ENCODE peak calls at places on chromosome 1, in nine cellular contexts. D is dorsolateral prefrontal cortex, A is neural progenitor cell, L is A549, X is psoas muscle, N is thoracic aorta, K is tibial artery, H is upper lobe of left lung, G is tibial nerve. C is an unnamed sample.

GRCh38 chr1:65209005-65209885 is 61.2 kb downstream of the AK4 start:
- DNase-seq in X (no peak), L (peak), G (no peak), H (no peak), D (no peak), N (no peak), K (no peak), A (peak), C (peak)

GRCh38 chr1:112508242-112509004 is at the start of gene WNT2B:
- DNase-seq in D (peak), H (no peak), G (no peak), K (no peak), X (no peak), L (no peak), N (no peak), A (peak), C (no peak)

GRCh38 chr1:158185770-158186705 is 5.3 kb downstream of the CD1D start:
- DNase-seq in H (no peak), D (no peak), L (no peak), A (no peak), K (no peak), G (no peak), N (no peak), X (no peak), C (no peak)

GRCh38 chr1:5651027-5651410 is 341.2 kb downstream of the NPHP4 start:
- DNase-seq in N (no peak), G (no peak), L (no peak), A (no peak), H (no peak), X (no peak), D (no peak), K (no peak), C (no peak)

GRCh38 chr1:76950306-76950705 is 83.0 kb downstream of the ST6GALNAC5 start:
- DNase-seq in A (no peak), L (no peak), G (no peak), N (no peak), X (no peak), D (no peak), H (no peak), K (no peak), C (no peak)

GRCh38 chr1:45205000-45205909 is 1.1 kb downstream of the ZSWIM5 start:
- DNase-seq in D (no peak), G (peak), K (peak), N (no peak), A (peak), L (peak), H (peak), X (no peak), C (peak)

GRCh38 chr1:226108935-226109828 is 46.7 kb downstream of the H3-3A start:
- DNase-seq in N (no peak), K (peak), L (no peak), G (no peak), D (no peak), X (no peak), H (peak), A (no peak), C (peak)

GRCh38 chr1:169731446-169731845 is 2.4 kb downstream of the SELE start:
- DNase-seq in L (no peak), A (no peak), G (no peak), K (no peak), D (no peak), X (no peak), N (no peak), H (no peak), C (no peak)

GRCh38 chr1:958823-959729 is at the start of gene NOC2L:
- DNase-seq in K (peak), L (peak), H (peak), A (peak), D (peak), G (peak), X (peak), N (peak), C (peak)

GRCh38 chr1:169571450-169571849 is 14.8 kb downstream of the F5 start:
- DNase-seq in X (no peak), D (no peak), L (no peak), A (no peak), N (no peak), G (no peak), K (no peak), H (no peak), C (no peak)

GRCh38 chr1:8437286-8437685 is 119.4 kb downstream of the SLC45A1 start:
- DNase-seq in G (no peak), H (no peak), K (no peak), N (no peak), A (no peak), X (no peak), L (no peak), D (no peak), C (no peak)

DNA sequence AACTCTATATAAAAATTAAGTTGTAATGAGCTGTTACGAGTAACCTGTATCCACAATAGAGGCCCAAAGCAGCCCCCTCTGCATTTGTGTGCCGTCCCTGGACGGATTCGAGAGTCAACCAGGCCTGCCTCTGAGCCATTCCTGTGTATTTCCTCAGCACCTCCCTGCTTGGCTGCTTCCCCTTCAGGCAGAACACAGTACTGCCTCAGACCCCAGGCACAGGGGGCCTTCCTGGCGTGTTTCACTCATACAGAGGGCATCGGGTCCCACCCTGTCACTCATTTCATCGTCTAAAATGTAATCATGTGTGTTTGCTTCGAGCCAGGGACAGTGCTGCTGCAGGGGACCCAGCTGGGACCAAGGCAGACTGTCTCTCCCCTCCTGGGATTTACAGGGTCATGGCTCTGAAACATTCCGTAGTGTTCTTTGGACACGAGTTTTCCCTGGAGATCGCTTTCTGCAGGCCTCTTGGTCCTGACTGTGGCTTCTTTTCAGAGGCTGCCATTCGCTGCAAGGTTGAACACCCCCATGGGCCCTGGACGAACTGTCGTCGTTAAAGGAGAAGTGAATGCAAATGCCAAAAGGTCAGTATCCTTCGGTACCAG is 19.4 kb downstream of the LGALS8 start:
- DNase-seq in G (no peak), L (peak), K (no peak), A (peak), D (no peak), N (no peak), X (no peak), H (no peak), C (no peak)
- TF ChIP-seq CTCF in G (no peak), L (no peak), K (peak), A (peak), D (no peak), N (no peak), X (no peak), H (no peak), C (peak)

DNA sequence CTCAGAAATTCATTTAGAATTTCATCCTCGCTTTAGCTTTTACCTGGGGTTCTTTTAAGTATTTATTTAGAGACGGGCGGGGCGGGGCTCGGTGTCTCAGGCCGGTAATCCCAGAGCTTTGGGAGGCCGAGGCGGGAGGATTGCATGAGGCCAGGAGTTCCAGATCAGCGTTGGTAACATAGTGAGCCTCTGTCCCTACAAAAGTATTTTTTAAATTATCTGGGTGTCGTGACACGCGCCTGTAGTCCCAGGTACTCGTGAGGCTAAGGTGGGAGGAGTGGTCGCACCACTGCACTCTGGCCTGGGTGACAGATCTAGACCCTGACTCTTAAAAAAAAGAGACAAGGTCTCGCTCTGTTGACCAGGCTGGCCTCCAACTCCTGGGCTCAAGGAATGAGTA is 942 bp upstream of the RSBN1 start:
- DNase-seq in H (no peak), N (no peak), X (no peak), G (no peak), D (no peak), L (no peak), K (no peak), A (no peak), C (no peak)
- H3K4me3 ChIP-seq in H (no peak), N (peak), X (peak), G (no peak), D (no peak), L (no peak), K (no peak), A (no peak), C (no peak)

GRCh38 chr1:3821934-3822307 is 25.6 kb upstream of the LRRC47 start:
- DNase-seq in H (no peak), A (no peak), G (no peak), N (no peak), L (no peak), X (no peak), K (peak), D (no peak), C (no peak)

GRCh38 chr1:3824650-3825049 is 28.4 kb upstream of the LRRC47 start:
- DNase-seq in N (no peak), H (no peak), K (peak), G (no peak), X (no peak), L (no peak), A (no peak), D (no peak), C (no peak)

GRCh38 chr1:3831689-3832088 is 25.3 kb downstream of the CEP104 start:
- DNase-seq in X (no peak), L (no peak), A (no peak), K (no peak), D (no peak), G (no peak), H (no peak), N (no peak), C (peak)

GRCh38 chr1:3822421-3822820 is 26.1 kb upstream of the LRRC47 start:
- DNase-seq in K (peak), H (no peak), L (no peak), G (no peak), X (no peak), N (no peak), A (no peak), D (no peak), C (no peak)

GRCh38 chr1:3827813-3828307 is 29.2 kb downstream of the CEP104 start:
- DNase-seq in G (no peak), N (no peak), X (no peak), A (peak), D (peak), H (no peak), L (no peak), K (peak), C (no peak)
- TF ChIP-seq CTCF in G (no peak), N (no peak), X (no peak), A (peak), D (peak), H (no peak), L (no peak), K (no peak), C (no peak)

GRCh38 chr1:52632732-52633290 is at the start of gene SHISAL2A:
- DNase-seq in L (no peak), G (no peak), D (no peak), X (peak), N (no peak), H (peak), A (peak), K (no peak), C (no peak)
- H3K4me3 ChIP-seq in L (peak), G (peak), D (peak), X (peak), N (peak), H (peak), A (peak), K (peak), C (peak)

GRCh38 chr1:227304665-227305064 is 13.6 kb downstream of the CDC42BPA start:
- DNase-seq in L (no peak), A (no peak), D (no peak), N (no peak), H (no peak), G (no peak), X (no peak), K (no peak), C (no peak)

GRCh38 chr1:227303662-227304061 is 14.6 kb downstream of the CDC42BPA start:
- DNase-seq in K (no peak), N (no peak), H (no peak), D (no peak), X (no peak), G (no peak), L (no peak), A (no peak), C (no peak)

GRCh38 chr1:227308367-227309336 is 9.6 kb downstream of the CDC42BPA start:
- DNase-seq in N (no peak), G (no peak), X (no peak), D (no peak), L (no peak), A (no peak), K (no peak), H (no peak), C (no peak)

GRCh38 chr1:227306689-227307088 is 11.6 kb downstream of the CDC42BPA start:
- DNase-seq in K (no peak), A (no peak), H (no peak), G (no peak), N (no peak), D (no peak), X (no peak), L (no peak), C (no peak)

GRCh38 chr1:227305894-227306626 is 12.2 kb downstream of the CDC42BPA start:
- DNase-seq in H (no peak), A (no peak), X (no peak), L (no peak), G (no peak), K (no peak), D (no peak), N (no peak), C (no peak)
- TF ChIP-seq CTCF in H (no peak), A (no peak), X (no peak), L (no peak), G (no peak), K (no peak), D (no peak), N (no peak), C (no peak)

GRCh38 chr1:205442051-205442721 is 13.7 kb downstream of the BLACAT1 start:
- DNase-seq in N (no peak), D (no peak), A (peak), G (no peak), H (peak), L (no peak), K (peak), X (no peak), C (no peak)

GRCh38 chr1:205440121-205440475 is 15.7 kb downstream of the BLACAT1 start:
- DNase-seq in H (no peak), D (no peak), X (no peak), G (no peak), L (no peak), N (no peak), A (no peak), K (no peak), C (no peak)

GRCh38 chr1:205441318-205441633 is 14.6 kb downstream of the BLACAT1 start:
- DNase-seq in G (no peak), N (no peak), L (no peak), D (no peak), A (no peak), H (no peak), K (no peak), X (no peak), C (no peak)

GRCh38 chr1:205440476-205441317 is 15.1 kb downstream of the BLACAT1 start:
- DNase-seq in A (peak), X (no peak), D (no peak), K (peak), N (no peak), H (peak), L (peak), G (no peak), C (no peak)

DNA sequence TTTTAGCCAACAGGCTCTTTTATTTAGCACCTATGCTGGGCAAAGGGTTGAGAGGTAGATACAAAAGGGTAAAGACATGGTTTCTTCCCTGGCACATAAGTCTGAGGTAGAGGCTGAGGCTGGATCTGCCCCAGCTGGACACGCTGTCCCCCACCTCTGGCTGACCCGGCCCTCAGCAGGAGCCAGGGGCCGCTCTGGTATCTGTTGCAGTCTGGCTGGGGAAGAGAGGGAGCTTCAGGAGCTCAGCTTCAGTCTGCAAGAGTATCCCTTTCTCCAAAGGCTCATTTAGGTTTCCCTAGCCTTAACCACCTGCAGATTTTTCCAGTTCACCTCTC is 14.2 kb downstream of the BLACAT1 start:
- DNase-seq in L (no peak), K (no peak), N (no peak), D (no peak), X (no peak), H (no peak), A (no peak), G (no peak), C (no peak)
- H3K4me3 ChIP-seq in L (no peak), K (no peak), N (no peak), D (no peak), X (no peak), H (no peak), A (peak), G (no peak), C (no peak)

DNA sequence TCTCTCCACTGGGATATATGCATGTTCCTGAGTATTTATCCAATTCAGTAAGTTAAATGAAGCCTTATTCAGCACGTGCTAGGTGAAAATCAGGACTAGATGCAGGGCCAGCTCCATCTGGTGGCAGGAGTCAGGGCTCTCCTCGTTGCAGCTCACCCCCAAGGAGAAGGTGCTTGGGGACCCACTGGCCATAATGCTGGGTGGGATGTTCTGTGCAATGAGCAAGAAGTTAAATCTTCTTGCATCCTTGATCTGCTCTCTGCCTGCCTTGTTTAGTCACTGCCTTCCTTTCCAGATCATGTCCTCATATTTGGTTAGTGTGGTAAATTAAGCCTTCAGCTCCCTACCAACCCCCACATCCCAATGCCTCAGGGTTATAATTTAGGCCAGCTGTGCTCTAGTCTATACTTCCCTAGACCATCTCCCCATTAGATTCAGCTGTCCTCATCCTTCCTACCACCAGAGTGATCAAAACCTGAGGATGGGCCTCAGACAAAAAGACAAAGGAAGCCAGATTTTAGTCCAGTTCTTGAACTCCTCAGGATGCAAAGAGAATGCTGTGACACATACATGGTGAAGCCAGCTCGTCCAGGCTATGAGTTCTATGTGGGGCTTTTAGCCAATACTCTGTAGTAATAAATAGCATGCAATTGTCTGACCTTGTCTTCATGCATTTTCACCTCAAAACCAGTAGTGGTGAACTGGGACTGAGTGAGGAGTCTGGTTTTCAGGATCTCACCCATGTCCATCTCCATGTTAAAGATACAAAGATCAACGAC is 55.9 kb downstream of the SEC16B start:
- DNase-seq in N (no peak), X (no peak), K (no peak), G (no peak), A (peak), D (peak), H (no peak), L (peak), C (peak)
- TF ChIP-seq CTCF in N (no peak), X (peak), K (no peak), G (peak), A (peak), D (peak), H (peak), L (peak), C (peak)

GRCh38 chr1:208475951-208476824 is 232.0 kb upstream of the PLXNA2 start:
- DNase-seq in A (peak), D (no peak), X (no peak), N (no peak), G (no peak), H (no peak), K (no peak), L (peak), C (peak)
- H3K4me3 ChIP-seq in A (no peak), D (no peak), X (no peak), N (no peak), G (no peak), H (no peak), K (no peak), L (no peak), C (no peak)

DNA sequence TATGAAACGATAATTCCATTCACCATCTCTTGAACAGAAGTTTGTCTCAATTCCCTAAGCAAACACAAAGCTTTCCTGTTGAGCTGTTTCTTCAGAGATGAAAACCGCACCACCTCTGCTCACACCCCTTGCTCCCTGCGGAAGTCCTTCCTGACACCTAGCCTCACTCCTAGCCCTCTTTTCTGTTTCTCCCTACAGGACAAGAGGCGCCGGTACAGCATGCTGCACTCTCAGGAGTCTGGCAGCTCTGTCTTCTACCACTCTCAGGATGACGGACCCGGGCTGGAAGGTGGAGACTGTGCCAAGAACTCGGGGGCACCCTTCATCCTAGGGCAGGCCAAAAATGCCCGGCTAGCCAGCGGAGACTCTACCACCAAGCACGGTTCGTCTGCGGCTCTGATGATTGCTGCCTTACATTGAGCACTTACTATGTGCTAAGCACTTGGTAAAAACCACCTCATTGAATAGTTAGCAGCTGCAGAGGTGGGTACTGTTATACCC is 45.5 kb downstream of the VWA5B1 start:
- DNase-seq in D (no peak), H (no peak), N (no peak), A (no peak), K (no peak), X (no peak), L (no peak), G (no peak), C (no peak)
- TF ChIP-seq CTCF in D (no peak), H (no peak), N (no peak), A (no peak), K (no peak), X (no peak), L (no peak), G (no peak), C (no peak)

C was measured in fibroblast of the aortic adventitia.